ENCODE peak calls at places on chromosomes 11 and 22, in seven cellular contexts. J, H, R, V, X, P and A are unnamed samples.

GRCh38 chr11:66607126-66607834 is 9.2 kb upstream of the RBM14 start:
- DNase-seq in J (no peak), X (peak), H (no peak), R (no peak), V (no peak), P (no peak), A (no peak)

GRCh38 chr22:42604403-42604802 is 10.3 kb downstream of the POLDIP3 start:
- DNase-seq in X (no peak), H (no peak), R (no peak), J (no peak), V (no peak), P (no peak), A (no peak)

GRCh38 chr11:120122921-120123683 is 14.8 kb downstream of the TRIM29 start:
- DNase-seq in H (no peak), P (no peak), R (peak), X (no peak), V (peak), J (no peak), A (no peak)

GRCh38 chr11:114098927-114099326 is 39.4 kb downstream of the ZBTB16 start:
- DNase-seq in V (no peak), P (no peak), R (no peak), X (no peak), H (no peak), J (no peak), A (no peak)

GRCh38 chr22:45203150-45203974 is 37.3 kb downstream of the KIAA0930 start:
- DNase-seq in J (no peak), R (no peak), V (no peak), X (no peak), P (no peak), H (no peak), A (no peak)

GRCh38 chr11:65590240-65590738 is 5.3 kb downstream of the KCNK7 start:
- DNase-seq in X (no peak), R (no peak), V (no peak), P (no peak), J (no peak), H (no peak), A (no peak)

GRCh38 chr22:38872172-38872830 is at the start of gene CBX6:
- DNase-seq in P (peak), V (peak), X (peak), H (peak), R (peak), J (peak), A (no peak)

GRCh38 chr22:49345896-49346295 is 481.8 kb downstream of the BRD1 start:
- DNase-seq in J (no peak), V (no peak), P (no peak), R (no peak), H (no peak), X (no peak), A (no peak)

GRCh38 chr11:62340269-62340901 is 3.1 kb downstream of the ASRGL1 start:
- DNase-seq in V (peak), J (peak), X (peak), R (peak), P (peak), H (peak), A (peak)

GRCh38 chr11:111585371-111585770 is 16.9 kb upstream of the SIK2 start:
- DNase-seq in P (no peak), X (no peak), J (no peak), V (no peak), H (no peak), R (no peak), A (no peak)

GRCh38 chr11:440065-441042 is 1.5 kb downstream of the ANO9 start:
- DNase-seq in J (no peak), V (no peak), R (peak), H (peak), P (no peak), X (peak), A (no peak)

GRCh38 chr11:57643802-57644201 is 5.9 kb downstream of the YPEL4 start:
- DNase-seq in J (no peak), V (no peak), P (no peak), H (no peak), R (no peak), X (no peak), A (no peak)

GRCh38 chr11:70326365-70326803 is 55.9 kb downstream of the PPFIA1 start:
- DNase-seq in H (no peak), V (peak), R (no peak), X (no peak), J (no peak), P (no peak), A (no peak)

GRCh38 chr11:34632105-34632780 is 11.3 kb downstream of the EHF start:
- DNase-seq in P (no peak), X (peak), R (no peak), V (no peak), H (no peak), J (no peak), A (no peak)

GRCh38 chr11:12135185-12135584 is 24.8 kb downstream of the MICAL2 start:
- DNase-seq in J (no peak), R (no peak), P (no peak), X (no peak), H (no peak), V (no peak), A (no peak)

GRCh38 chr11:2328040-2328439 is 26.2 kb downstream of the TSPAN32 start:
- DNase-seq in P (no peak), J (no peak), V (no peak), X (no peak), R (no peak), H (no peak), A (no peak)

GRCh38 chr22:19962909-19963806 is 21.5 kb upstream of the TXNRD2 start:
- DNase-seq in H (no peak), P (peak), R (no peak), X (no peak), J (peak), V (no peak), A (no peak)

GRCh38 chr11:9567401-9567800 is 6.1 kb upstream of the WEE1 start:
- DNase-seq in H (no peak), P (no peak), X (no peak), R (no peak), J (no peak), V (no peak), A (no peak)

GRCh38 chr11:44761546-44761961 is 34.8 kb downstream of the TSPAN18 start:
- DNase-seq in H (no peak), V (no peak), P (no peak), R (no peak), X (no peak), J (no peak), A (no peak)

GRCh38 chr22:37704645-37705044 is 7.8 kb downstream of the TRIOBP start:
- DNase-seq in H (no peak), X (no peak), P (no peak), R (no peak), V (no peak), J (no peak), A (no peak)

GRCh38 chr11:126079640-126080205 is 17.1 kb upstream of the CDON start:
- DNase-seq in X (no peak), H (peak), J (peak), R (no peak), P (no peak), V (no peak), A (no peak)

GRCh38 chr22:38174626-38175025 is 7.0 kb downstream of the PLA2G6 start:
- DNase-seq in P (no peak), J (no peak), H (no peak), X (no peak), R (no peak), V (no peak), A (no peak)

GRCh38 chr11:18853086-18853720 is 61.6 kb upstream of the PTPN5 start:
- DNase-seq in P (peak), X (peak), J (peak), V (no peak), H (peak), R (no peak), A (no peak)

GRCh38 chr11:120546312-120547205 is 35.0 kb downstream of the GRIK4 start:
- DNase-seq in H (no peak), J (peak), R (no peak), P (peak), X (peak), V (no peak), A (no peak)

GRCh38 chr22:28925916-28926315 is 42.5 kb downstream of the ZNRF3 start:
- DNase-seq in P (no peak), H (no peak), R (no peak), V (no peak), X (no peak), J (peak), A (no peak)

GRCh38 chr22:46848227-46848626 is 85.8 kb downstream of the TBC1D22A start:
- DNase-seq in R (no peak), H (no peak), P (no peak), J (no peak), X (no peak), V (no peak), A (no peak)

GRCh38 chr11:128469220-128469619 is 118.1 kb downstream of the ETS1 start:
- DNase-seq in P (no peak), J (no peak), V (no peak), H (no peak), X (no peak), R (no peak), A (no peak)

GRCh38 chr11:2745511-2745910 is 45.7 kb upstream of the KCNQ1OT1 start:
- DNase-seq in V (no peak), R (no peak), J (no peak), X (no peak), H (no peak), P (no peak), A (no peak)

GRCh38 chr11:117366183-117366582 is 38.5 kb downstream of the CEP164 start:
- DNase-seq in V (no peak), R (no peak), J (no peak), X (peak), H (no peak), P (no peak), A (no peak)

GRCh38 chr22:28702891-28703290 is 23.3 kb upstream of the TTC28 start:
- DNase-seq in P (no peak), V (no peak), R (no peak), J (no peak), H (no peak), X (no peak), A (no peak)

GRCh38 chr22:47372596-47373385 is 610.3 kb downstream of the TBC1D22A start:
- DNase-seq in V (no peak), H (no peak), J (no peak), P (no peak), R (no peak), X (no peak), A (no peak)

GRCh38 chr11:19968860-19969259 is 191.4 kb downstream of the DBX1 start:
- DNase-seq in H (no peak), R (no peak), J (no peak), X (no peak), P (no peak), V (no peak), A (no peak)

GRCh38 chr11:86790867-86791849 is 9.2 kb upstream of the PRSS23 start:
- DNase-seq in R (no peak), J (no peak), H (no peak), X (no peak), V (no peak), P (no peak), A (no peak)
- H3K27ac ChIP-seq in R (no peak), J (no peak), H (no peak), X (peak), V (no peak), P (no peak), A (peak)

DNA sequence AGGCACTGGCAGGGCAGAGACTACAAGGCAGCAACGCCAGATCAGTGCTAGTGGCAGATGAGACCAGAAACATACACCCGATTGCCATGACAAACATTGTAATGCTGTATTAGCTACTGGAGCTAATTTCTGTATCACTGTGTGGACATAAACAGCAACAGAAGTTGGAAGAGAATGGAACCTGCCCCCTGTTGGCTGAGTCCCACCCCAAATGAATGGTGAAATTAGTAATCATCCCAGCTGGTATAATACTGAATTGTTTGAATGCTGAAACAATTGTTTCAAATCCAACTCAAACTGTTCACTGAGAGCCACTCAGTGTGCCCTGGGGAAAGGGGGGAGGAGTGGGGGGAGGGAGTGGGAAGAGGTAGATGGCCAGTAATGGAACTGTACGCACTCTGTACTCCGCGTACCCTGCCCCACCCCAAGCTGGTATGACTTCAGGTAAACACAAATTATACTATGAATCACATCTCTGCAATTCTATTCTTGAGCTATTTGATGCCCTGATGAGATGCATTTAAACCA is 11.2 kb upstream of the BIRC3 start:
- DNase-seq in X (peak), P (no peak), V (no peak), R (no peak), J (no peak), H (peak), A (no peak)
- TF ChIP-seq CTCF in X (peak), P (peak), V (no peak), R (no peak), J (peak), H (peak), A (peak)

GRCh38 chr11:129828301-129828836 is 12.7 kb downstream of the TMEM45B start:
- DNase-seq in R (no peak), X (no peak), J (no peak), P (peak), H (no peak), V (no peak), A (no peak)
- TF ChIP-seq REST in R (no peak), X (no peak), J (no peak), P (no peak), H (no peak), V (no peak), A (no peak)

GRCh38 chr22:21837184-21837979 is 30.1 kb downstream of the MAPK1 start:
- DNase-seq in P (peak), X (peak), J (peak), R (no peak), V (no peak), H (no peak), A (no peak)
- H3K27ac ChIP-seq in P (peak), X (no peak), J (no peak), R (no peak), V (no peak), H (peak), A (no peak)

GRCh38 chr11:93196816-93197382 is 892 bp downstream of the SLC36A4 start:
- DNase-seq in H (peak), R (peak), P (peak), V (no peak), J (peak), X (no peak), A (no peak)
- TF ChIP-seq CTCF in H (peak), R (peak), P (peak), V (no peak), J (no peak), X (no peak), A (peak)

GRCh38 chr11:48172818-48173609 is 43.6 kb upstream of the OR4B1 start:
- DNase-seq in X (peak), P (peak), J (peak), H (peak), R (peak), V (peak), A (peak)
- TF ChIP-seq REST in X (no peak), P (no peak), J (no peak), H (no peak), R (no peak), V (no peak), A (no peak)

DNA sequence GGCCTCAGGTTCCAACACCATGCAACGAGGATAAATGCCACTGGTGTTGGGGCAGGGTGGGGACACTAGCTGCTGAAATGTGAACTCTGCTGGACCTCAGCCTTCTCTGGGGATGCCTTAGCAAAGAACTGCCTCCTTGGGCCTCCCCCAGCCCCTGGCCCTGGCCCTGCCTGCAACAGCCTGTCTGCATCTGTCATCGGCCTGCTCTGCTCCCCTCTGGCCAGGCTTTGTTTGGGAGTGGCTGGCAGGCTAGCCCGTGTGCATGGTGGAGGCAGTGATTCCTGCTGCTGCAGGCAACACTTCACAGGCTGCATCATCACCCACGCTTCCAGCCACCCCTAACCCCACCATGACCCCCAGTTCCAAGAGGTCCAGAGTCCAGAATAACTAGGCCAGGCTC is 11.5 kb upstream of the MYOD1 start:
- DNase-seq in R (no peak), H (no peak), X (no peak), P (no peak), J (no peak), V (no peak), A (no peak)
- H3K27ac ChIP-seq in R (no peak), H (no peak), X (no peak), P (no peak), J (no peak), V (no peak), A (no peak)

DNA sequence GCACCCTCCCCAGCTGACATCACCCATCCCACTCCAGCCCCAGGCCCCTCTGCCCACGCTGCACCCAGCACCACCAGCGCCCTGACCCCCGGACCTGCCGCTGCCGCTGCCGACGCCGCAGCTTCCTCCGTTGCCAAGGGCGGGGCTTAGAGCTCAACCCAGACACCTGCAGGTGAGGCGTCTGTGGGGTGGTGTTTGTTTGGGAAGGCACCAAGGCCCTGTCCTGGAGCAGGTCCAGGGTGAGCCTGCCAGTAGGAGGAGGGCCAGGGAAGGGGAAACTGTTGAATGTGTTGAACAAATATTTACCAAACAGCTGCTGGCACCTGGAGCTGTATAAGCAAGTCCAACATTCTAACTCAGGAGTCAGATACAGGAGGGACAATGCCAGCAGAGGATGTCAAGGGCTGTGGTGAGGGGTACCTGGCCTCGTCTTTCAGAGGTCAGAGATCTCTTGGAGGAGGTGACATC is 3.1 kb downstream of the VEGFB start:
- DNase-seq in V (no peak), X (no peak), J (no peak), P (no peak), H (no peak), R (no peak), A (no peak)
- TF ChIP-seq CTCF in V (no peak), X (no peak), J (no peak), P (no peak), H (no peak), R (no peak), A (no peak)

GRCh38 chr11:118806400-118806799 is 15.4 kb upstream of the DDX6 start:
- DNase-seq in X (no peak), V (no peak), J (no peak), P (no peak), R (no peak), H (no peak), A (no peak)

GRCh38 chr11:118804094-118804493 is 13.1 kb upstream of the DDX6 start:
- DNase-seq in J (no peak), X (no peak), V (no peak), P (no peak), H (no peak), R (no peak), A (no peak)

GRCh38 chr11:118812485-118812884 is 21.5 kb upstream of the DDX6 start:
- DNase-seq in X (no peak), V (no peak), R (peak), H (no peak), J (no peak), P (no peak), A (no peak)

GRCh38 chr11:118813551-118813950 is 22.6 kb upstream of the DDX6 start:
- DNase-seq in R (no peak), X (no peak), H (no peak), P (no peak), J (no peak), V (no peak), A (no peak)

GRCh38 chr11:118807800-118808778 is 17.1 kb upstream of the DDX6 start:
- DNase-seq in J (no peak), H (no peak), R (no peak), X (no peak), P (no peak), V (no peak), A (no peak)
- TF ChIP-seq REST in J (no peak), H (no peak), R (no peak), X (no peak), P (no peak), V (no peak), A (no peak)